ENCODE peak calls at places on chromosomes 4 and X, in four cellular contexts. X is GM12891, R is GM12878, U is K562. T is an unnamed sample.

GRCh38 chrX:9786839-9787635 is 808 bp downstream of the SHROOM2 start:
- DNase-seq in X (no peak), R (no peak), U (no peak), T (peak)

GRCh38 chrX:131609480-131609879 is 65.6 kb downstream of the OR13H1 start:
- DNase-seq in X (no peak), U (no peak), R (no peak), T (no peak)

GRCh38 chrX:133366735-133367134 is 48.6 kb downstream of the GPC4 start:
- DNase-seq in R (no peak), X (no peak), U (no peak), T (no peak)

GRCh38 chr4:114649908-114650307 is 51.3 kb downstream of the UGT8 start:
- DNase-seq in U (no peak), R (no peak), X (no peak), T (no peak)

GRCh38 chr4:100369871-100370270 is 148.0 kb downstream of the EMCN start:
- DNase-seq in X (no peak), U (no peak), R (no peak), T (no peak)

GRCh38 chr4:25795566-25796454 is 67.0 kb downstream of the SEL1L3 start:
- DNase-seq in R (no peak), X (no peak), U (no peak), T (no peak)

GRCh38 chrX:71622347-71623104 is 4.2 kb upstream of the CXCR3 start:
- DNase-seq in U (peak), R (peak), X (no peak), T (peak)

GRCh38 chrX:100973411-100973810 is 3.9 kb downstream of the ARL13A start:
- DNase-seq in R (no peak), U (no peak), X (no peak), T (no peak)

GRCh38 chr4:3178351-3178750 is 70.6 kb upstream of the MSANTD1 start:
- DNase-seq in X (no peak), R (no peak), U (no peak), T (no peak)

GRCh38 chr4:3179126-3179706 is 69.7 kb upstream of the MSANTD1 start:
- DNase-seq in R (no peak), U (no peak), X (no peak), T (no peak)

GRCh38 chr4:3176625-3177229 is 72.2 kb upstream of the MSANTD1 start:
- DNase-seq in R (no peak), U (no peak), X (no peak), T (no peak)

GRCh38 chr4:3174371-3175338 is 74.3 kb upstream of the MSANTD1 start:
- DNase-seq in X (no peak), U (no peak), R (no peak), T (no peak)

DNA sequence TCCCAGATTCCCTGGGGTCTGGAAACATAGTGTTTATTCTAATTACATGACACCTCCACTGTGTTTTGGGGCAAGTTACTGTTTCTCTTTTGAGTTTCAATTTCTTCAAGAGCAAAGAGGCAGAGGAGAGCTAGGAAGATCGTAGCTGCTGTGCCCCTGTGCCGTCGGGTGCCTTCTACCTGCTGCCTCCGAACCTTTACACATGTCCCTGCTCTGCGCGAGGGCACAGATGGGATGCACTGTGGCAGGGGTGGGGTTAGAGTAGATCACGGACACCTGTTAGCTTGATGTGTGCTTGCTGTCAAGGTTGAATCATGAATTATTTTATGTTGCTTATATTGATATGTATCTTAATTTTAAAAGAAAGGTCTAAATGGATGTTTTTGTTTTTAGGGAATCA is 71.1 kb upstream of the MSANTD1 start:
- DNase-seq in X (no peak), R (no peak), U (no peak), T (no peak)
- TF ChIP-seq TAF1 in X (no peak), R (no peak), U (no peak), T (no peak)

GRCh38 chrX:115958687-115959359 is 211.7 kb upstream of the AGTR2 start:
- DNase-seq in U (no peak), R (no peak), X (no peak), T (peak)

GRCh38 chrX:115957862-115958490 is 212.6 kb upstream of the AGTR2 start:
- DNase-seq in R (no peak), U (no peak), X (no peak), T (peak)

GRCh38 chrX:115960440-115961084 is 210.0 kb upstream of the AGTR2 start:
- DNase-seq in R (no peak), U (no peak), X (no peak), T (no peak)
- TF ChIP-seq TAF1 in R (no peak), U (no peak), X (no peak), T (no peak)

GRCh38 chr4:161252520-161253141 is 911.2 kb downstream of the FSTL5 start:
- DNase-seq in U (no peak), X (no peak), R (peak), T (no peak)
- TF ChIP-seq TAF1 in U (no peak), X (no peak), R (no peak), T (no peak)

GRCh38 chr4:98176531-98176930 is 33.3 kb upstream of the STPG2 start:
- DNase-seq in X (no peak), U (no peak), R (no peak), T (no peak)

GRCh38 chr4:98185279-98185678 is 42.0 kb upstream of the STPG2 start:
- DNase-seq in X (no peak), U (no peak), R (no peak), T (no peak)

GRCh38 chr4:98181815-98182214 is 38.5 kb upstream of the STPG2 start:
- DNase-seq in X (no peak), R (no peak), U (no peak), T (no peak)
- TF ChIP-seq TAF1 in X (no peak), R (no peak), U (no peak), T (no peak)

GRCh38 chr4:6183740-6184139 is 16.6 kb downstream of the JAKMIP1 start:
- DNase-seq in R (peak), U (no peak), X (no peak), T (no peak)
- TF ChIP-seq TAF1 in R (peak), U (no peak), X (peak), T (no peak)

GRCh38 chr4:157314906-157315305 is 94.4 kb downstream of the GRIA2 start:
- DNase-seq in U (no peak), X (no peak), R (no peak), T (no peak)
- TF ChIP-seq TAF1 in U (no peak), X (no peak), R (no peak), T (no peak)

DNA sequence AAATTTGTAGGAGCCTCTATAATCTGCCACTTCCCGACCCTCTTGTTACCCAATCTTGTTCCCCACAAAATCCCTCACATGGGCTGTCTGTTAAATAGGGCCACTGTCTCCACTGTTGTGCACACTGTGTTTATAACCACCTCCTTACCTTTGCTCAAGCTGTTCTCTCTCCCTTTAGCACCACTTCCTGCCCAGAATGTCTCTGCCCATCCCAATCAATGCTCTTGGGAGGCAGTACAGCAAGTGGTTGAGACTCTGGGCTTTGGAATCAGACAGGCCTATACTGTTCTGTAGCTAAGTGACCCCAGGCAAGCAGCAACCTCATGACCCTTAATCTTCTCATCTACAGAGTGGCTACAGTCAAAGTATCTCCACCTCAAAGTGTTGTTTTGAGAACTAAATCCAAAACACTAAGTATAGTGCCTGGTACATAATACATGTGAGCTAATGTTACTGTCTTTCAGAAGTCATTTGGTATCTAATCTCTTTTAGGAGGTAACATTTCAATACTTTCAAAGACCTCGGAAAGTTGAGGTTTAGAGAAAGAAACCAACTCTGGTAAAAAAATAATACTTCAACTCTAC is 3.8 kb upstream of the TXK start:
- DNase-seq in X (no peak), R (no peak), U (no peak), T (no peak)
- TF ChIP-seq TAF1 in X (no peak), R (no peak), U (no peak), T (no peak)

T was measured in SK-N-SH.